ENCODE peak calls at places on chromosomes 11 and 22, in nine cellular contexts. U, Y, S, K, F, O, N, W and P are unnamed samples.

GRCh38 chr11:67406969-67407699 is 3.3 kb downstream of the TBC1D10C start:
- DNase-seq in U (no peak), Y (no peak), S (no peak), K (no peak), F (peak), O (no peak), N (no peak), W (no peak), P (no peak)

GRCh38 chr22:43396934-43397457 is 14.8 kb upstream of the MPPED1 start:
- DNase-seq in U (no peak), Y (no peak), S (no peak), K (no peak), F (no peak), O (no peak), N (no peak), W (no peak), P (no peak)

GRCh38 chr22:21960200-21961126 is 7.8 kb upstream of the PPM1F start:
- DNase-seq in U (no peak), Y (no peak), S (no peak), K (no peak), F (no peak), O (no peak), N (no peak), W (no peak), P (no peak)

GRCh38 chr11:81497202-81497804 is 1236.4 kb downstream of the FAM181B start:
- DNase-seq in U (no peak), Y (peak), S (peak), K (peak), F (no peak), O (no peak), N (no peak), W (peak), P (no peak)

GRCh38 chr11:118606157-118606843 is 1.1 kb upstream of the PHLDB1 start:
- DNase-seq in U (no peak), Y (no peak), S (no peak), K (no peak), F (no peak), O (no peak), N (no peak), W (no peak), P (no peak)

GRCh38 chr22:26374645-26375044 is 54.4 kb upstream of the ASPHD2 start:
- DNase-seq in U (no peak), Y (no peak), S (no peak), K (no peak), F (no peak), O (no peak), N (no peak), W (no peak), P (no peak)

GRCh38 chr11:14500181-14500651 is 605 bp upstream of the COPB1 start:
- DNase-seq in U (no peak), Y (peak), S (peak), K (peak), F (no peak), O (peak), N (no peak), W (peak), P (no peak)

GRCh38 chr11:131802416-131802815 is 432.0 kb downstream of the NTM start:
- DNase-seq in U (no peak), Y (no peak), S (no peak), K (no peak), F (no peak), O (no peak), N (no peak), W (no peak), P (no peak)